ENCODE peak calls at places on chromosomes 4 and X, in six cellular contexts. One of them, this sample, is unnamed.

GRCh38 chrX:154091678-154092077 is 5.8 kb downstream of the MECP2 start:
- DNase-seq in A172: no peak
- DNase-seq in aorta: no peak
- DNase-seq in epithelial cell of esophagus: no peak
- DNase-seq in upper lobe of left lung: peak
- DNase-seq in effector CD4-positive, alpha-beta T cell: no peak
- DNase-seq in this sample: no peak

GRCh38 chr4:82739292-82740190 is 59.1 kb downstream of the SCD5 start:
- DNase-seq in A172: peak
- DNase-seq in aorta: peak
- DNase-seq in epithelial cell of esophagus: peak
- DNase-seq in upper lobe of left lung: peak
- DNase-seq in effector CD4-positive, alpha-beta T cell: peak
- DNase-seq in this sample: peak

GRCh38 chr4:115790812-115791211 is 677.4 kb upstream of the NDST4 start:
- DNase-seq in A172: no peak
- DNase-seq in aorta: no peak
- DNase-seq in epithelial cell of esophagus: no peak
- DNase-seq in upper lobe of left lung: no peak
- DNase-seq in effector CD4-positive, alpha-beta T cell: no peak
- DNase-seq in this sample: no peak

GRCh38 chrX:124217289-124218251 is 114.9 kb upstream of the TEX13D start:
- DNase-seq in A172: peak
- DNase-seq in aorta: no peak
- DNase-seq in epithelial cell of esophagus: peak
- DNase-seq in upper lobe of left lung: peak
- DNase-seq in effector CD4-positive, alpha-beta T cell: peak
- DNase-seq in this sample: no peak

GRCh38 chr4:1986578-1987210 is 22.1 kb downstream of the NELFA start:
- DNase-seq in A172: no peak
- DNase-seq in aorta: no peak
- DNase-seq in epithelial cell of esophagus: no peak
- DNase-seq in upper lobe of left lung: peak
- DNase-seq in effector CD4-positive, alpha-beta T cell: no peak
- DNase-seq in this sample: no peak

GRCh38 chr4:169621754-169622481 is 1.5 kb downstream of the CLCN3 start:
- DNase-seq in A172: peak
- DNase-seq in aorta: no peak
- DNase-seq in epithelial cell of esophagus: peak
- DNase-seq in upper lobe of left lung: no peak
- DNase-seq in effector CD4-positive, alpha-beta T cell: peak
- DNase-seq in this sample: no peak

GRCh38 chr4:123462007-123462406 is 65.4 kb downstream of the SPRY1 start:
- DNase-seq in A172: no peak
- DNase-seq in aorta: no peak
- DNase-seq in epithelial cell of esophagus: peak
- DNase-seq in upper lobe of left lung: no peak
- DNase-seq in effector CD4-positive, alpha-beta T cell: no peak
- DNase-seq in this sample: no peak

GRCh38 chrX:151830911-151831310 is 81.8 kb upstream of the MAGEA4 start:
- DNase-seq in A172: no peak
- DNase-seq in aorta: no peak
- DNase-seq in epithelial cell of esophagus: no peak
- DNase-seq in upper lobe of left lung: no peak
- DNase-seq in effector CD4-positive, alpha-beta T cell: no peak
- DNase-seq in this sample: no peak

GRCh38 chr4:106816501-106816900 is 219.6 kb downstream of the DKK2 start:
- DNase-seq in A172: no peak
- DNase-seq in aorta: no peak
- DNase-seq in epithelial cell of esophagus: peak
- DNase-seq in upper lobe of left lung: no peak
- DNase-seq in effector CD4-positive, alpha-beta T cell: no peak
- DNase-seq in this sample: no peak

GRCh38 chr4:164874791-164875190 is 2.2 kb upstream of the APELA start:
- DNase-seq in A172: no peak
- DNase-seq in aorta: no peak
- DNase-seq in epithelial cell of esophagus: peak
- DNase-seq in upper lobe of left lung: no peak
- DNase-seq in effector CD4-positive, alpha-beta T cell: no peak
- DNase-seq in this sample: no peak

GRCh38 chr4:124427095-124427767 is 285.3 kb downstream of the ANKRD50 start:
- DNase-seq in A172: no peak
- DNase-seq in aorta: no peak
- DNase-seq in epithelial cell of esophagus: peak
- DNase-seq in upper lobe of left lung: no peak
- DNase-seq in effector CD4-positive, alpha-beta T cell: no peak
- DNase-seq in this sample: no peak

GRCh38 chr4:141977433-141977832 is 341.1 kb downstream of the IL15 start:
- DNase-seq in A172: no peak
- DNase-seq in aorta: no peak
- DNase-seq in epithelial cell of esophagus: peak
- DNase-seq in upper lobe of left lung: no peak
- DNase-seq in effector CD4-positive, alpha-beta T cell: no peak
- DNase-seq in this sample: no peak

GRCh38 chr4:189021831-189022230 is 882.6 kb downstream of the TRIML1 start:
- DNase-seq in A172: peak
- DNase-seq in aorta: no peak
- DNase-seq in epithelial cell of esophagus: no peak
- DNase-seq in upper lobe of left lung: no peak
- DNase-seq in effector CD4-positive, alpha-beta T cell: no peak
- DNase-seq in this sample: peak

GRCh38 chr4:23680616-23681518 is 209.0 kb downstream of the PPARGC1A start:
- DNase-seq in A172: peak
- DNase-seq in aorta: no peak
- DNase-seq in epithelial cell of esophagus: no peak
- DNase-seq in upper lobe of left lung: no peak
- DNase-seq in effector CD4-positive, alpha-beta T cell: no peak
- DNase-seq in this sample: no peak

GRCh38 chr4:113849771-113850170 is 88.2 kb upstream of the CAMK2D start:
- DNase-seq in A172: peak
- DNase-seq in aorta: no peak
- DNase-seq in epithelial cell of esophagus: no peak
- DNase-seq in upper lobe of left lung: no peak
- DNase-seq in effector CD4-positive, alpha-beta T cell: no peak
- DNase-seq in this sample: peak

GRCh38 chr4:19368800-19369199 is 882.9 kb upstream of the SLIT2 start:
- DNase-seq in A172: no peak
- DNase-seq in aorta: no peak
- DNase-seq in epithelial cell of esophagus: peak
- DNase-seq in upper lobe of left lung: no peak
- DNase-seq in effector CD4-positive, alpha-beta T cell: no peak
- DNase-seq in this sample: no peak

GRCh38 chrX:28787206-28787605 is 200.0 kb downstream of the IL1RAPL1 start:
- DNase-seq in A172: peak
- DNase-seq in aorta: no peak
- DNase-seq in epithelial cell of esophagus: peak
- DNase-seq in upper lobe of left lung: no peak
- DNase-seq in effector CD4-positive, alpha-beta T cell: no peak
- DNase-seq in this sample: no peak

GRCh38 chr4:183356173-183356825 is 34.1 kb upstream of the CLDN24 start:
- DNase-seq in A172: no peak
- DNase-seq in aorta: no peak
- DNase-seq in epithelial cell of esophagus: no peak
- DNase-seq in upper lobe of left lung: no peak
- DNase-seq in effector CD4-positive, alpha-beta T cell: no peak
- DNase-seq in this sample: no peak

GRCh38 chrX:39726810-39727209 is 370.9 kb downstream of the BCOR start:
- DNase-seq in A172: peak
- DNase-seq in aorta: no peak
- DNase-seq in epithelial cell of esophagus: peak
- DNase-seq in upper lobe of left lung: no peak
- DNase-seq in effector CD4-positive, alpha-beta T cell: no peak
- DNase-seq in this sample: no peak

GRCh38 chrX:37380920-37381319 is 31.8 kb downstream of the PRRG1 start:
- DNase-seq in A172: peak
- DNase-seq in aorta: no peak
- DNase-seq in epithelial cell of esophagus: peak
- DNase-seq in upper lobe of left lung: no peak
- DNase-seq in effector CD4-positive, alpha-beta T cell: no peak
- DNase-seq in this sample: no peak

GRCh38 chr4:110087116-110087708 is 111.2 kb downstream of the ELOVL6 start:
- DNase-seq in A172: peak
- DNase-seq in aorta: no peak
- DNase-seq in epithelial cell of esophagus: peak
- DNase-seq in upper lobe of left lung: no peak
- DNase-seq in effector CD4-positive, alpha-beta T cell: no peak
- DNase-seq in this sample: no peak

GRCh38 chrX:155662297-155662696 is 49.5 kb upstream of the TMLHE start:
- DNase-seq in A172: no peak
- DNase-seq in aorta: no peak
- DNase-seq in epithelial cell of esophagus: peak
- DNase-seq in upper lobe of left lung: no peak
- DNase-seq in effector CD4-positive, alpha-beta T cell: no peak
- DNase-seq in this sample: no peak

GRCh38 chr4:81164623-81165416 is 50.2 kb downstream of the PRKG2 start:
- DNase-seq in A172: peak
- DNase-seq in aorta: no peak
- DNase-seq in epithelial cell of esophagus: peak
- DNase-seq in upper lobe of left lung: no peak
- DNase-seq in effector CD4-positive, alpha-beta T cell: no peak
- DNase-seq in this sample: no peak

GRCh38 chr4:109631709-109632108 is 71.5 kb downstream of the CASP6 start:
- DNase-seq in A172: no peak
- DNase-seq in aorta: no peak
- DNase-seq in epithelial cell of esophagus: no peak
- DNase-seq in upper lobe of left lung: no peak
- DNase-seq in effector CD4-positive, alpha-beta T cell: no peak
- DNase-seq in this sample: no peak

GRCh38 chr4:1195109-1195671 is 22.8 kb upstream of the SPON2 start:
- DNase-seq in A172: no peak
- DNase-seq in aorta: peak
- DNase-seq in epithelial cell of esophagus: no peak
- DNase-seq in upper lobe of left lung: no peak
- DNase-seq in effector CD4-positive, alpha-beta T cell: no peak
- DNase-seq in this sample: peak